ENCODE peak calls at places on chromosomes 5 and 9, in six cellular contexts. X is NCI-H1105 treated with DMSO at 0.1 percent for 48 hours; T is AML-193; Z is T-helper 2 cell; H is stimulated activated CD4-positive, alpha-beta T cell treated with anti-CD3 and anti-CD28 coated beads, Interleukin-2, amount 100 ng/mL, for 48 hours; N is fibroblast of mammary gland. P is an unnamed sample.
A peak's percentile ranks its signal among the peaks of the same experiment; 100 is the strongest.

GRCh38 chr5:102313907-102314306 is 17.8 kb upstream of the SLCO4C1 start:
- DNase-seq in X (no peak), T (no peak), Z (no peak), H (no peak), N (no peak), P (no peak)

GRCh38 chr9:4553951-4554381 is 63.7 kb downstream of the SLC1A1 start:
- DNase-seq in X (no peak), T (no peak), Z (no peak), H (no peak), N (peak; percentile 62), P (no peak)

GRCh38 chr9:69121155-69122085 is 52.7 kb upstream of the TJP2 start:
- DNase-seq in X (peak; percentile 69), T (peak; percentile 21), Z (no peak), H (peak; percentile 15), N (no peak), P (peak; percentile 59)

GRCh38 chr9:134689320-134690181 is 47.9 kb downstream of the COL5A1 start:
- DNase-seq in X (no peak), T (peak; percentile 3), Z (no peak), H (peak; percentile 25), N (peak; percentile 71), P (no peak)

GRCh38 chr5:150065886-150066285 is 20.5 kb downstream of the CSF1R start:
- DNase-seq in X (no peak), T (no peak), Z (no peak), H (no peak), N (peak; percentile 60), P (no peak)

GRCh38 chr5:174414315-174414710 is 310.1 kb upstream of the MSX2 start:
- DNase-seq in X (no peak), T (no peak), Z (no peak), H (no peak), N (no peak), P (no peak)

GRCh38 chr5:167943353-167943752 is 348.1 kb upstream of the WWC1 start:
- DNase-seq in X (no peak), T (no peak), Z (no peak), H (no peak), N (no peak), P (no peak)

GRCh38 chr9:35813434-35814105 is 1.3 kb downstream of the HINT2 start:
- DNase-seq in X (no peak), T (no peak), Z (no peak), H (no peak), N (peak; percentile 39), P (no peak)

GRCh38 chr9:94826044-94826443 is 99.5 kb downstream of the AOPEP start:
- DNase-seq in X (no peak), T (no peak), Z (no peak), H (no peak), N (no peak), P (no peak)

GRCh38 chr9:121885345-121885901 is 207.7 kb downstream of the TTLL11 start:
- DNase-seq in X (no peak), T (no peak), Z (no peak), H (no peak), N (peak; percentile 45), P (no peak)

GRCh38 chr5:65338606-65339151 is 143.0 kb downstream of the ADAMTS6 start:
- DNase-seq in X (no peak), T (no peak), Z (no peak), H (no peak), N (peak; percentile 44), P (no peak)

GRCh38 chr9:100082786-100083185 is 16.0 kb downstream of the ERP44 start:
- DNase-seq in X (no peak), T (no peak), Z (no peak), H (no peak), N (peak; percentile 50), P (no peak)

GRCh38 chr5:8720476-8720875 is 825.4 kb downstream of the SEMA5A start:
- DNase-seq in X (no peak), T (no peak), Z (no peak), H (no peak), N (peak; percentile 45), P (no peak)

GRCh38 chr5:107831612-107832395 is 161.1 kb upstream of the EFNA5 start:
- DNase-seq in X (no peak), T (no peak), Z (no peak), H (no peak), N (peak; percentile 58), P (no peak)

GRCh38 chr9:101403886-101404285 is 5.2 kb downstream of the ZNF189 start:
- DNase-seq in X (no peak), T (no peak), Z (no peak), H (no peak), N (no peak), P (no peak)

GRCh38 chr9:114227288-114228033 is 72.1 kb downstream of the COL27A1 start:
- DNase-seq in X (no peak), T (no peak), Z (no peak), H (no peak), N (no peak), P (no peak)

GRCh38 chr5:10519729-10520128 is 44.1 kb upstream of the ANKRD33B start:
- DNase-seq in X (no peak), T (no peak), Z (no peak), H (no peak), N (no peak), P (no peak)

GRCh38 chr5:127031147-127031862 is 947 bp upstream of the MARCHF3 start:
- DNase-seq in X (no peak), T (no peak), Z (no peak), H (peak; percentile 5), N (no peak), P (peak; percentile 53)

GRCh38 chr5:164256351-164256750 is 750.9 kb downstream of the MAT2B start:
- DNase-seq in X (no peak), T (no peak), Z (no peak), H (no peak), N (peak; percentile 15), P (no peak)

GRCh38 chr9:107650321-107650720 is 160.8 kb upstream of the KLF4 start:
- DNase-seq in X (no peak), T (no peak), Z (no peak), H (no peak), N (peak; percentile 56), P (no peak)

GRCh38 chr5:134902071-134902801 is 2.7 kb upstream of the PCBD2 start:
- DNase-seq in X (no peak), T (peak; percentile 67), Z (no peak), H (no peak), N (peak; percentile 23), P (no peak)

GRCh38 chr9:93673271-93673843 is 97.0 kb downstream of the PHF2 start:
- DNase-seq in X (peak; percentile 58), T (no peak), Z (no peak), H (no peak), N (peak; percentile 13), P (no peak)

GRCh38 chr9:92439921-92440750 is 15.9 kb upstream of the OMD start:
- DNase-seq in X (no peak), T (no peak), Z (no peak), H (no peak), N (peak; percentile 85), P (no peak)

GRCh38 chr5:43985411-43985810 is 382.4 kb downstream of the NNT start:
- DNase-seq in X (no peak), T (no peak), Z (no peak), H (no peak), N (peak; percentile 3), P (no peak)

GRCh38 chr5:124649548-124650501 is 96.6 kb downstream of the ZNF608 start:
- DNase-seq in X (peak; percentile 92), T (peak; percentile 92), Z (peak; percentile 7), H (peak; percentile 5), N (peak; percentile 62), P (peak; percentile 66)

GRCh38 chr5:58666598-58667595 is 84.0 kb downstream of the RAB3C start:
- DNase-seq in X (peak; percentile 38), T (no peak), Z (no peak), H (no peak), N (peak; percentile 46), P (no peak)

GRCh38 chr5:118529361-118530154 is 458.8 kb downstream of the DTWD2 start:
- DNase-seq in X (peak; percentile 79), T (no peak), Z (no peak), H (no peak), N (no peak), P (no peak)

GRCh38 chr5:160231789-160232342 is 2.6 kb downstream of the FABP6 start:
- DNase-seq in X (no peak), T (no peak), Z (no peak), H (no peak), N (no peak), P (no peak)

GRCh38 chr9:100352201-100352726 is 478 bp downstream of the TEX10 start:
- DNase-seq in X (no peak), T (peak; percentile 14), Z (peak; percentile 2), H (peak; percentile 5), N (peak; percentile 18), P (peak; percentile 25)

GRCh38 chr9:126386088-126386487 is 59.5 kb downstream of the MVB12B start:
- DNase-seq in X (no peak), T (peak; percentile 32), Z (no peak), H (no peak), N (no peak), P (no peak)